ENCODE peak calls at places on chromosomes 12 and 14, in six cellular contexts. One of them, this sample, is unnamed.
A peak's percentile ranks its signal among the peaks of the same experiment; 100 is the strongest.

GRCh38 chr14:29111554-29111953 is 345.0 kb downstream of the FOXG1 start:
- DNase-seq in brain microvascular endothelial cell: no peak
- DNase-seq in tibial artery: no peak
- DNase-seq in colonic mucosa: no peak
- DNase-seq in psoas muscle: no peak
- DNase-seq in PC-3: no peak
- DNase-seq in this sample: no peak

GRCh38 chr14:80054020-80054419 is 157.3 kb downstream of the DIO2 start:
- DNase-seq in brain microvascular endothelial cell: no peak
- DNase-seq in tibial artery: no peak
- DNase-seq in colonic mucosa: no peak
- DNase-seq in psoas muscle: no peak
- DNase-seq in PC-3: no peak
- DNase-seq in this sample: no peak

GRCh38 chr12:95623554-95624170 is 72.4 kb upstream of the USP44 start:
- DNase-seq in brain microvascular endothelial cell: peak; percentile 83
- DNase-seq in tibial artery: peak; percentile 82
- DNase-seq in colonic mucosa: peak; percentile 71
- DNase-seq in psoas muscle: peak; percentile 42
- DNase-seq in PC-3: peak; percentile 89
- DNase-seq in this sample: peak; percentile 66

GRCh38 chr12:111368291-111368683 is 608 bp downstream of the PHETA1 start:
- DNase-seq in brain microvascular endothelial cell: no peak
- DNase-seq in tibial artery: peak; percentile 67
- DNase-seq in colonic mucosa: peak; percentile 66
- DNase-seq in psoas muscle: peak; percentile 30
- DNase-seq in PC-3: no peak
- DNase-seq in this sample: peak; percentile 71

GRCh38 chr12:2536724-2537123 is 258.0 kb upstream of the FKBP4 start:
- DNase-seq in brain microvascular endothelial cell: no peak
- DNase-seq in tibial artery: no peak
- DNase-seq in colonic mucosa: no peak
- DNase-seq in psoas muscle: no peak
- DNase-seq in PC-3: no peak
- DNase-seq in this sample: no peak

GRCh38 chr12:2422591-2422990 is 369.8 kb downstream of the CACNA1C start:
- DNase-seq in brain microvascular endothelial cell: no peak
- DNase-seq in tibial artery: no peak
- DNase-seq in colonic mucosa: no peak
- DNase-seq in psoas muscle: no peak
- DNase-seq in PC-3: no peak
- DNase-seq in this sample: no peak

GRCh38 chr12:3155710-3156386 is 78.7 kb downstream of the TSPAN9 start:
- DNase-seq in brain microvascular endothelial cell: no peak
- DNase-seq in tibial artery: no peak
- DNase-seq in colonic mucosa: no peak
- DNase-seq in psoas muscle: no peak
- DNase-seq in PC-3: no peak
- DNase-seq in this sample: no peak

GRCh38 chr12:95908573-95908972 is 33.8 kb downstream of the CCDC38 start:
- DNase-seq in brain microvascular endothelial cell: no peak
- DNase-seq in tibial artery: no peak
- DNase-seq in colonic mucosa: no peak
- DNase-seq in psoas muscle: no peak
- DNase-seq in PC-3: peak; percentile 39
- DNase-seq in this sample: no peak

GRCh38 chr12:6370994-6371754 is 4.2 kb downstream of the SCNN1A start:
- DNase-seq in brain microvascular endothelial cell: peak; percentile 42
- DNase-seq in tibial artery: no peak
- DNase-seq in colonic mucosa: peak; percentile 88
- DNase-seq in psoas muscle: no peak
- DNase-seq in PC-3: peak; percentile 97
- DNase-seq in this sample: peak; percentile 78
- TF ChIP-seq CTCF in brain microvascular endothelial cell: peak; percentile 62
- TF ChIP-seq CTCF in tibial artery: no peak
- TF ChIP-seq CTCF in colonic mucosa: no peak
- TF ChIP-seq CTCF in psoas muscle: no peak
- TF ChIP-seq CTCF in PC-3: peak; percentile 47
- TF ChIP-seq CTCF in this sample: no peak

GRCh38 chr14:85528080-85528881 is 1.7 kb upstream of the FLRT2 start:
- DNase-seq in brain microvascular endothelial cell: peak; percentile 83
- DNase-seq in tibial artery: no peak
- DNase-seq in colonic mucosa: peak; percentile 19
- DNase-seq in psoas muscle: no peak
- DNase-seq in PC-3: peak; percentile 50
- DNase-seq in this sample: peak; percentile 20

GRCh38 chr14:85529803-85530574 is at the start of gene FLRT2:
- DNase-seq in brain microvascular endothelial cell: peak; percentile 68
- DNase-seq in tibial artery: peak; percentile 80
- DNase-seq in colonic mucosa: peak; percentile 28
- DNase-seq in psoas muscle: peak; percentile 61
- DNase-seq in PC-3: no peak
- DNase-seq in this sample: peak; percentile 21

GRCh38 chr14:85527006-85527405 is 2.9 kb upstream of the FLRT2 start:
- DNase-seq in brain microvascular endothelial cell: peak; percentile 75
- DNase-seq in tibial artery: no peak
- DNase-seq in colonic mucosa: no peak
- DNase-seq in psoas muscle: no peak
- DNase-seq in PC-3: peak; percentile 15
- DNase-seq in this sample: no peak

GRCh38 chr14:85528882-85529585 is 910 bp upstream of the FLRT2 start:
- DNase-seq in brain microvascular endothelial cell: peak; percentile 73
- DNase-seq in tibial artery: no peak
- DNase-seq in colonic mucosa: no peak
- DNase-seq in psoas muscle: no peak
- DNase-seq in PC-3: peak; percentile 29
- DNase-seq in this sample: no peak

GRCh38 chr14:85527458-85527857 is 2.5 kb upstream of the FLRT2 start:
- DNase-seq in brain microvascular endothelial cell: no peak
- DNase-seq in tibial artery: no peak
- DNase-seq in colonic mucosa: no peak
- DNase-seq in psoas muscle: no peak
- DNase-seq in PC-3: peak; percentile 37
- DNase-seq in this sample: no peak
- H3K36me3 ChIP-seq in brain microvascular endothelial cell: no peaks in the 10 kb centered on the region
- H3K36me3 ChIP-seq in tibial artery: no peaks in the 10 kb centered on the region
- H3K36me3 ChIP-seq in colonic mucosa: no peaks in the 10 kb centered on the region
- H3K36me3 ChIP-seq in psoas muscle: no peaks in the 10 kb centered on the region
- H3K36me3 ChIP-seq in PC-3: no peaks in the 10 kb centered on the region
- H3K36me3 ChIP-seq in this sample: no peaks in the 10 kb centered on the region

GRCh38 chr12:124387510-124387855 is 92.6 kb downstream of the RFLNA start:
- DNase-seq in brain microvascular endothelial cell: no peak
- DNase-seq in tibial artery: peak; percentile 85
- DNase-seq in colonic mucosa: no peak
- DNase-seq in psoas muscle: peak; percentile 86
- DNase-seq in PC-3: no peak
- DNase-seq in this sample: no peak
- H3K4me3 ChIP-seq in brain microvascular endothelial cell: peak overlapping the region; percentile 95
- H3K4me3 ChIP-seq in tibial artery: peak overlapping the region; percentile 64
- H3K4me3 ChIP-seq in colonic mucosa: peak overlapping the region; percentile 49
- H3K4me3 ChIP-seq in psoas muscle: peak overlapping the region; percentile 79
- H3K4me3 ChIP-seq in PC-3: peak overlapping the region; percentile 90
- H3K4me3 ChIP-seq in this sample: no peak overlapping the region

GRCh38 chr12:60842166-60842565 is 1246.3 kb downstream of the SLC16A7 start:
- DNase-seq in brain microvascular endothelial cell: no peak
- DNase-seq in tibial artery: no peak
- DNase-seq in colonic mucosa: no peak
- DNase-seq in psoas muscle: no peak
- DNase-seq in PC-3: no peak
- DNase-seq in this sample: no peak
- TF ChIP-seq CTCF in brain microvascular endothelial cell: no peak
- TF ChIP-seq CTCF in tibial artery: no peak
- TF ChIP-seq CTCF in colonic mucosa: no peak
- TF ChIP-seq CTCF in psoas muscle: no peak
- TF ChIP-seq CTCF in PC-3: no peak
- TF ChIP-seq CTCF in this sample: no peak

GRCh38 chr14:31137214-31137889 is 70.2 kb downstream of the HECTD1 start:
- DNase-seq in brain microvascular endothelial cell: no peak
- DNase-seq in tibial artery: no peak
- DNase-seq in colonic mucosa: peak; percentile 27
- DNase-seq in psoas muscle: no peak
- DNase-seq in PC-3: peak; percentile 62
- DNase-seq in this sample: no peak
- H3K36me3 ChIP-seq in brain microvascular endothelial cell: peaks cover 41% of the 10 kb centered on the region
- H3K36me3 ChIP-seq in tibial artery: peaks cover 79% of the 10 kb centered on the region
- H3K36me3 ChIP-seq in colonic mucosa: peaks cover 17% of the 10 kb centered on the region
- H3K36me3 ChIP-seq in psoas muscle: no peaks in the 10 kb centered on the region
- H3K36me3 ChIP-seq in PC-3: peaks cover 66% of the 10 kb centered on the region
- H3K36me3 ChIP-seq in this sample: no peaks in the 10 kb centered on the region

GRCh38 chr14:76337619-76338545 is 38.1 kb upstream of the ESRRB start:
- DNase-seq in brain microvascular endothelial cell: no peak
- DNase-seq in tibial artery: no peak
- DNase-seq in colonic mucosa: no peak
- DNase-seq in psoas muscle: no peak
- DNase-seq in PC-3: peak; percentile 30
- DNase-seq in this sample: no peak
- H3K4me3 ChIP-seq in brain microvascular endothelial cell: no peak overlapping the region
- H3K4me3 ChIP-seq in tibial artery: peak overlapping the region; percentile 6
- H3K4me3 ChIP-seq in colonic mucosa: no peak overlapping the region
- H3K4me3 ChIP-seq in psoas muscle: no peak overlapping the region
- H3K4me3 ChIP-seq in PC-3: peak overlapping the region; percentile 18
- H3K4me3 ChIP-seq in this sample: no peak overlapping the region

DNA sequence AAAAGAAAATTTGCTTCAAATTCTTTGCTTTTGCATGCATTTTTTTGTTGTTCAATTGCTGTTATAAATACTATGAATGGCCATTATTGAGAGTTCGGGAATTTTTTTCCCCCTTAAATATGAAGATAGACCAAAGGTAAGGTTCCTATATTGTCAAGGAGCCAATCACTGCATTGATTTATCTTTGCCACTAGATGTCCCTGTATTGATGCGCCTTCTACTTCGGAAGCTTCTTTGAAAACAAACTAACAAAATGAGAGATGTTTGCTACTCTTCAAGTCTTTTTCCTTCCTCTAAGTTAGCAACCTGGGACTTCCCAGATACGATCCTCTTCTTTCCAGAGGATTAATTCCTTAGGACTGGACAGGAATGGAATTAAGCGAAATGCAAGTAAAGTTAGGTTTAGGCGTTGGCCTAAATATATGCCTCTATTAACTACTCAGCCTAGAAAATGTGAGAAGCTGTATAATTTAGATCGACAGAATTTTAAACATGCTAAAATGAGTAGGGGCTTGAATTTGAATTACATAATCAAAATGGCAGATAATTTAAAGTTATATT is 318.1 kb downstream of the AEBP2 start:
- DNase-seq in brain microvascular endothelial cell: no peak
- DNase-seq in tibial artery: no peak
- DNase-seq in colonic mucosa: no peak
- DNase-seq in psoas muscle: no peak
- DNase-seq in PC-3: peak; percentile 49
- DNase-seq in this sample: no peak
- TF ChIP-seq CTCF in brain microvascular endothelial cell: peak; percentile 61
- TF ChIP-seq CTCF in tibial artery: peak; percentile 75
- TF ChIP-seq CTCF in colonic mucosa: peak; percentile 63
- TF ChIP-seq CTCF in psoas muscle: peak; percentile 47
- TF ChIP-seq CTCF in PC-3: peak; percentile 71
- TF ChIP-seq CTCF in this sample: peak; percentile 8

GRCh38 chr12:121826318-121826954 is 22.6 kb downstream of the SETD1B start:
- DNase-seq in brain microvascular endothelial cell: no peak
- DNase-seq in tibial artery: no peak
- DNase-seq in colonic mucosa: no peak
- DNase-seq in psoas muscle: no peak
- DNase-seq in PC-3: no peak
- DNase-seq in this sample: no peak
- H3K36me3 ChIP-seq in brain microvascular endothelial cell: peaks cover 72% of the 10 kb centered on the region
- H3K36me3 ChIP-seq in tibial artery: peaks cover 85% of the 10 kb centered on the region
- H3K36me3 ChIP-seq in colonic mucosa: peaks cover 25% of the 10 kb centered on the region
- H3K36me3 ChIP-seq in psoas muscle: peaks cover 4% of the 10 kb centered on the region
- H3K36me3 ChIP-seq in PC-3: peaks cover 44% of the 10 kb centered on the region
- H3K36me3 ChIP-seq in this sample: peaks cover 8% of the 10 kb centered on the region

GRCh38 chr12:55713721-55714120 is 2.1 kb upstream of the BLOC1S1 start:
- DNase-seq in brain microvascular endothelial cell: peak; percentile 45
- DNase-seq in tibial artery: no peak
- DNase-seq in colonic mucosa: no peak
- DNase-seq in psoas muscle: no peak
- DNase-seq in PC-3: peak; percentile 94
- DNase-seq in this sample: no peak

GRCh38 chr12:55715169-55715764 is 579 bp upstream of the BLOC1S1 start:
- DNase-seq in brain microvascular endothelial cell: no peak
- DNase-seq in tibial artery: no peak
- DNase-seq in colonic mucosa: no peak
- DNase-seq in psoas muscle: peak; percentile 2
- DNase-seq in PC-3: no peak
- DNase-seq in this sample: no peak

GRCh38 chr12:55708695-55709233 is 1.1 kb upstream of the ITGA7 start:
- DNase-seq in brain microvascular endothelial cell: no peak
- DNase-seq in tibial artery: no peak
- DNase-seq in colonic mucosa: no peak
- DNase-seq in psoas muscle: peak; percentile 32
- DNase-seq in PC-3: no peak
- DNase-seq in this sample: no peak

GRCh38 chr12:55712700-55713415 is 3.0 kb upstream of the BLOC1S1 start:
- DNase-seq in brain microvascular endothelial cell: no peak
- DNase-seq in tibial artery: no peak
- DNase-seq in colonic mucosa: no peak
- DNase-seq in psoas muscle: peak; percentile 13
- DNase-seq in PC-3: no peak
- DNase-seq in this sample: no peak

DNA sequence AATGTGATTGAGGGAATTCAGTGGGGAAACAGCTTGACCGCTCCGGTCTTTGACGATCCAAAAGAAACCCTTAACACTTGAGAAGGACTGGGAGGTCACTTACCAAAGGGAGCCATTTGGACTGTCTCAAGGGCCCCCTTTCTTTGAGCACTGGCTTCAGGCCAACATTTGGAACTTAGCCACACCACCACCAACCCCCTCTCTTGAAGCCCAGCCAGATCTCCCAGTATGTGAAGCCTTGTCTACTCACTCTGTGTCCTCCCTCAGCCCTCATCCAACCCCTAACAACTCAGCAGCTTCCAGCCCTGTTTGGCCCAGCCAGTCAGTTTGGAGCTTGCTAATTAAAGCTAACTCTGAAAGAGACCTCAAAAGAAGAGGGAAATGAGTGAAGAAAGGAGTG is 3.7 kb upstream of the BLOC1S1 start:
- DNase-seq in brain microvascular endothelial cell: no peak
- DNase-seq in tibial artery: no peak
- DNase-seq in colonic mucosa: no peak
- DNase-seq in psoas muscle: peak; percentile 24
- DNase-seq in PC-3: no peak
- DNase-seq in this sample: no peak
- H3K4me3 ChIP-seq in brain microvascular endothelial cell: no peak overlapping the region
- H3K4me3 ChIP-seq in tibial artery: peak overlapping the region; percentile 96
- H3K4me3 ChIP-seq in colonic mucosa: no peak overlapping the region
- H3K4me3 ChIP-seq in psoas muscle: peak overlapping the region; percentile 85
- H3K4me3 ChIP-seq in PC-3: no peak overlapping the region
- H3K4me3 ChIP-seq in this sample: no peak overlapping the region